ENCODE peak calls at places on chromosome 20, in six cellular contexts. F is GM23338, N is HepG2, U is GM12878, T is fibroblast of lung, S is H1. P is an unnamed sample. For H3K79me2, the result is how much of the 10 kb centered on the place peaks cover.

GRCh38 chr20:54221383-54221782 is 13.5 kb downstream of the PFDN4 start:
- DNase-seq in N (no peak), U (no peak), F (no peak), T (no peak), S (no peak), P (no peak)

GRCh38 chr20:58245931-58246330 is 17.5 kb upstream of the ANKRD60 start:
- DNase-seq in S (no peak), N (no peak), U (no peak), T (no peak), F (no peak), P (no peak)

GRCh38 chr20:12394786-12395185 is 477.1 kb downstream of the BTBD3 start:
- DNase-seq in T (no peak), U (no peak), S (no peak), N (no peak), F (peak), P (no peak)

GRCh38 chr20:53872561-53873248 is 197.7 kb downstream of the BCAS1 start:
- DNase-seq in U (peak), F (no peak), T (peak), S (no peak), N (no peak), P (peak)

GRCh38 chr20:16475225-16475624 is 98.0 kb downstream of the KIF16B start:
- DNase-seq in F (peak), N (peak), U (no peak), S (no peak), T (peak), P (peak)

GRCh38 chr20:45972500-45973183 is 639 bp upstream of the ZNF335 start:
- DNase-seq in F (peak), S (no peak), N (no peak), T (no peak), U (no peak), P (peak)

GRCh38 chr20:46282669-46283068 is 25.6 kb downstream of the CDH22 start:
- DNase-seq in U (no peak), N (no peak), F (no peak), S (no peak), T (no peak), P (no peak)

GRCh38 chr20:37383229-37383989 is 37.5 kb downstream of the SRC start:
- DNase-seq in S (no peak), F (no peak), T (peak), N (no peak), U (no peak), P (peak)

GRCh38 chr20:21693322-21693721 is 12.1 kb upstream of the PAX1 start:
- DNase-seq in T (no peak), F (peak), U (no peak), S (no peak), N (peak), P (no peak)

GRCh38 chr20:19932170-19932667 is 84.9 kb upstream of the NAA20 start:
- DNase-seq in S (no peak), T (peak), F (no peak), N (no peak), U (no peak), P (peak)

GRCh38 chr20:56716806-56717205 is 87.7 kb downstream of the TFAP2C start:
- DNase-seq in S (no peak), U (no peak), F (no peak), T (no peak), N (no peak), P (no peak)

GRCh38 chr20:49389854-49390253 is 92.6 kb downstream of the KCNB1 start:
- DNase-seq in S (no peak), T (no peak), F (no peak), N (no peak), U (no peak), P (no peak)

GRCh38 chr20:38199506-38200390 is 34.7 kb upstream of the TGM2 start:
- DNase-seq in U (no peak), F (no peak), S (no peak), T (peak), N (no peak), P (no peak)

GRCh38 chr20:18304618-18305017 is 16.3 kb downstream of the ZNF133 start:
- DNase-seq in S (no peak), F (peak), U (no peak), N (no peak), T (no peak), P (no peak)

GRCh38 chr20:56371977-56372376 is 13.2 kb downstream of the FAM210B start:
- DNase-seq in S (no peak), U (no peak), F (no peak), N (no peak), T (no peak), P (no peak)

GRCh38 chr20:63560333-63560805 is 6.4 kb downstream of the FNDC11 start:
- DNase-seq in T (no peak), F (no peak), S (no peak), U (no peak), N (no peak), P (no peak)

GRCh38 chr20:14481863-14482262 is 144.5 kb upstream of the FLRT3 start:
- DNase-seq in S (no peak), T (peak), F (no peak), N (no peak), U (no peak), P (peak)

GRCh38 chr20:24729896-24730605 is 219.0 kb upstream of the CST7 start:
- DNase-seq in U (no peak), S (no peak), T (no peak), F (no peak), N (no peak), P (no peak)
- H3K79me2 ChIP-seq in U (under half), S (under half), T (under half), F (under half), N (under half), P (under half)

GRCh38 chr20:51687071-51687470 is 81.1 kb downstream of the ATP9A start:
- DNase-seq in F (no peak), T (peak), N (no peak), S (no peak), U (no peak), P (peak)
- H3K79me2 ChIP-seq in F (under half), T (under half), N (under half), S (under half), U (under half), P (under half)

GRCh38 chr20:2468581-2469407 is 1.8 kb downstream of the SNRPB start:
- DNase-seq in N (no peak), T (peak), S (no peak), F (no peak), U (no peak), P (peak)

GRCh38 chr20:2465100-2465499 is 5.5 kb downstream of the SNRPB start:
- DNase-seq in F (no peak), S (no peak), U (no peak), T (no peak), N (no peak), P (no peak)

GRCh38 chr20:2470051-2470431 is 548 bp downstream of the SNRPB start:
- DNase-seq in S (no peak), F (peak), U (peak), T (peak), N (peak), P (peak)

GRCh38 chr20:2470432-2471193 is at the start of gene SNRPB:
- DNase-seq in T (peak), U (peak), F (peak), N (peak), S (peak), P (peak)

DNA sequence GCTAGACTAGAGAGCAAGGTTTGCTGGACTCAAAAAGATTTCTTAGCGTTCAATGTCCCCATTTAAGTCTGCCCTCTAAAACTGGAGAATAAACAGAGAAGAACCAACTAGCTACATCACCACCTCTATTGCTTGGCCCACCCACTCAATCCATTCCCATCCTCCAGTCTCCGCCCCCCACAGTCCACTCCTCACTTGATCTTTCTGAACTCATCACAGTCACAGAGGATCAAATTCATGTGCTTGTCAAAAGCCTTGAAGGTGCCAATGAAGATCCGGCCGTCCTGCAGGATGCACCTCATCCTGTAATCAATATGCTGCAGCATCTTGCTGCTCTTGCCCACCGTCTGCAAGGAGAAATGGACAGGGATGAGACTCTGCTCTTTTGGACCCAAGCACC is 3.2 kb downstream of the SNRPB start:
- DNase-seq in N (no peak), S (no peak), U (no peak), T (no peak), F (no peak), P (no peak)
- H3K79me2 ChIP-seq in N (half or more), S (under half), U (half or more), T (half or more), F (half or more), P (half or more)

GRCh38 chr20:47298624-47299023 is 57.9 kb downstream of the ZMYND8 start:
- DNase-seq in T (no peak), U (no peak), S (no peak), F (no peak), N (no peak), P (no peak)
- H3K79me2 ChIP-seq in T (under half), U (under half), S (under half), F (half or more), N (under half), P (half or more)

DNA sequence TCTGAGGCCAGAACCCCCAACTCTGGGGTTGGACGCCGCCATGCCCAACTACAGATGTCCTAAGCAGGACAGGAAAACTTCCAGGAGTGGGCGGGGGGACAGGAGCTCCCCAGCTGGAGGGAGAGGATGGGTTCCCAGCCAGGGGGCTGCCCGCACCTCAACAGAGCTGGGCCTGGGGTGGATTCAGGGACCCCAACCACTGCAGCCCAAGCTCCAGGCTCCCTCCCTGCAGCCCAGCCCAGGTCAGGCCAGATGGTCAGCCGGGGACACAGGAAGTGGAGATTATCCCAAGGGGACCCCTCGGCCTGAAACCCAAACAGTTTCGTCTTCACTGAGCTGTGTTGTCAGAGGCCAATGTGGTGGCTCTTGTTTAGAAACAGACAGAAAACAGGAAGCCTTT is 9.4 kb downstream of the LAMA5 start:
- DNase-seq in S (no peak), U (no peak), F (no peak), N (no peak), T (no peak), P (no peak)
- H3K79me2 ChIP-seq in S (under half), U (under half), F (half or more), N (under half), T (under half), P (under half)

DNA sequence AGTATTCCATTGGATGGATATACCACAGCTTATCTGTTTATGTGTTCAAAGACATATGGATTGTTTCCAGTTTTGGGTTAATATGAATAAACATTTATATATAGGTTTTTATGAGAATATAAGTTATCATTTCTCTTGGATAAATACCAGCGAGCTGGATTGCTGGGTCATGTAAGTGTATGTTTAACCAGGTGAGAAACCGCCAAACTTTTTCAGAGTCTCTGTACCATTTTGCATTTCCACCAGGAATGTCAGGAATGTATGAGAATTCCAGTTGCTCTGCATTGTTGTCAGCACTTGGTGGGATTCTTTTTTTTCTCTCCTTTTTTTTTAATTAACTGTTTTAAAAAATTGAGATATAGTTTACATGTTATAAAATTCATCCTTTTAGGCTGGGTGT is 52.1 kb downstream of the PHF20 start:
- DNase-seq in N (no peak), U (no peak), T (peak), S (no peak), F (peak), P (no peak)
- H3K79me2 ChIP-seq in N (under half), U (under half), T (under half), S (under half), F (under half), P (under half)

P was measured in GM23248.